ENCODE peak calls at places on chromosomes 7 and 10, in eight cellular contexts. One of them, this sample, is unnamed.
A peak's percentile ranks its signal among the peaks of the same experiment; 100 is the strongest.

GRCh38 chr7:142571581-142571980 is 177.7 kb upstream of the PRSS1 start:
- DNase-seq in PC-3: no peak
- DNase-seq in left ventricle myocardium inferior: no peak
- DNase-seq in OCI-LY7: no peak
- DNase-seq in Peyer's patch: no peak
- DNase-seq in coronary artery: no peak
- DNase-seq in uterus: no peak
- DNase-seq in cardiac muscle cell: no peak
- DNase-seq in this sample: no peak

GRCh38 chr10:43202657-43203490 is 64.0 kb downstream of the RASGEF1A start:
- DNase-seq in coronary artery: peak; percentile 74
- DNase-seq in Peyer's patch: peak; percentile 54
- DNase-seq in PC-3: no peak
- DNase-seq in left ventricle myocardium inferior: peak; percentile 38
- DNase-seq in OCI-LY7: peak; percentile 52
- DNase-seq in cardiac muscle cell: peak; percentile 39
- DNase-seq in uterus: peak; percentile 35
- DNase-seq in this sample: peak; percentile 24

GRCh38 chr10:29397221-29397620 is 108.4 kb downstream of the LYZL1 start:
- DNase-seq in uterus: no peak
- DNase-seq in cardiac muscle cell: no peak
- DNase-seq in coronary artery: no peak
- DNase-seq in Peyer's patch: no peak
- DNase-seq in left ventricle myocardium inferior: no peak
- DNase-seq in PC-3: no peak
- DNase-seq in OCI-LY7: no peak
- DNase-seq in this sample: no peak

GRCh38 chr7:74289660-74290589 is 718 bp downstream of the CLIP2 start:
- DNase-seq in cardiac muscle cell: no peak
- DNase-seq in uterus: peak; percentile 51
- DNase-seq in PC-3: peak; percentile 21
- DNase-seq in OCI-LY7: no peak
- DNase-seq in Peyer's patch: peak; percentile 73
- DNase-seq in left ventricle myocardium inferior: peak; percentile 33
- DNase-seq in coronary artery: no peak
- DNase-seq in this sample: peak; percentile 56

GRCh38 chr10:30536578-30536977 is 93.0 kb downstream of the LYZL2 start:
- DNase-seq in left ventricle myocardium inferior: no peak
- DNase-seq in Peyer's patch: no peak
- DNase-seq in coronary artery: no peak
- DNase-seq in cardiac muscle cell: no peak
- DNase-seq in PC-3: no peak
- DNase-seq in OCI-LY7: peak; percentile 25
- DNase-seq in uterus: no peak
- DNase-seq in this sample: no peak

GRCh38 chr7:11193888-11194287 is 220.2 kb downstream of the PHF14 start:
- DNase-seq in PC-3: no peak
- DNase-seq in OCI-LY7: no peak
- DNase-seq in cardiac muscle cell: no peak
- DNase-seq in coronary artery: no peak
- DNase-seq in Peyer's patch: no peak
- DNase-seq in uterus: no peak
- DNase-seq in left ventricle myocardium inferior: no peak
- DNase-seq in this sample: no peak

GRCh38 chr7:91168766-91169518 is 95.3 kb upstream of the FZD1 start:
- DNase-seq in coronary artery: no peak
- DNase-seq in OCI-LY7: no peak
- DNase-seq in cardiac muscle cell: peak; percentile 2
- DNase-seq in PC-3: no peak
- DNase-seq in Peyer's patch: no peak
- DNase-seq in left ventricle myocardium inferior: no peak
- DNase-seq in uterus: no peak
- DNase-seq in this sample: no peak

GRCh38 chr7:44531421-44532380 is 9.4 kb downstream of the NPC1L1 start:
- DNase-seq in cardiac muscle cell: no peak
- DNase-seq in PC-3: no peak
- DNase-seq in left ventricle myocardium inferior: no peak
- DNase-seq in OCI-LY7: no peak
- DNase-seq in uterus: no peak
- DNase-seq in Peyer's patch: peak; percentile 34
- DNase-seq in coronary artery: no peak
- DNase-seq in this sample: no peak

GRCh38 chr7:22655781-22656180 is 71.2 kb upstream of the IL6 start:
- DNase-seq in OCI-LY7: no peak
- DNase-seq in PC-3: no peak
- DNase-seq in Peyer's patch: no peak
- DNase-seq in left ventricle myocardium inferior: no peak
- DNase-seq in uterus: no peak
- DNase-seq in coronary artery: no peak
- DNase-seq in cardiac muscle cell: no peak
- DNase-seq in this sample: no peak

GRCh38 chr7:121373177-121373576 is 22.9 kb downstream of the FAM3C start:
- DNase-seq in OCI-LY7: peak; percentile 33
- DNase-seq in cardiac muscle cell: no peak
- DNase-seq in PC-3: no peak
- DNase-seq in uterus: no peak
- DNase-seq in left ventricle myocardium inferior: no peak
- DNase-seq in Peyer's patch: no peak
- DNase-seq in coronary artery: no peak
- DNase-seq in this sample: no peak

GRCh38 chr10:35639651-35640311 is 2.3 kb downstream of the FZD8 start:
- DNase-seq in Peyer's patch: no peak
- DNase-seq in uterus: peak; percentile 23
- DNase-seq in cardiac muscle cell: peak; percentile 56
- DNase-seq in left ventricle myocardium inferior: peak; percentile 19
- DNase-seq in coronary artery: no peak
- DNase-seq in PC-3: peak; percentile 81
- DNase-seq in OCI-LY7: no peak
- DNase-seq in this sample: no peak

GRCh38 chr10:77737608-77738007 is 100.0 kb upstream of the KCNMA1 start:
- DNase-seq in OCI-LY7: no peak
- DNase-seq in PC-3: peak; percentile 99
- DNase-seq in left ventricle myocardium inferior: no peak
- DNase-seq in uterus: no peak
- DNase-seq in coronary artery: no peak
- DNase-seq in Peyer's patch: no peak
- DNase-seq in cardiac muscle cell: no peak
- DNase-seq in this sample: no peak

GRCh38 chr10:132786279-132786528 is 257 bp upstream of the NKX6-2 start:
- DNase-seq in PC-3: no peak
- DNase-seq in Peyer's patch: no peak
- DNase-seq in coronary artery: no peak
- DNase-seq in left ventricle myocardium inferior: no peak
- DNase-seq in cardiac muscle cell: no peak
- DNase-seq in uterus: no peak
- DNase-seq in OCI-LY7: no peak
- DNase-seq in this sample: no peak
- H3K4me3 ChIP-seq in PC-3: no peak overlapping the region
- H3K4me3 ChIP-seq in Peyer's patch: no peak overlapping the region
- H3K4me3 ChIP-seq in coronary artery: peak overlapping the region; percentile 53
- H3K4me3 ChIP-seq in left ventricle myocardium inferior: peak overlapping the region; percentile 30
- H3K4me3 ChIP-seq in cardiac muscle cell: peak overlapping the region; percentile 22
- H3K4me3 ChIP-seq in uterus: no peak overlapping the region
- H3K4me3 ChIP-seq in OCI-LY7: no peak overlapping the region
- H3K4me3 ChIP-seq in this sample: no peak overlapping the region

GRCh38 chr7:4765776-4766490 is 9.5 kb upstream of the AP5Z1 start:
- DNase-seq in left ventricle myocardium inferior: no peak
- DNase-seq in cardiac muscle cell: no peak
- DNase-seq in OCI-LY7: no peak
- DNase-seq in PC-3: no peak
- DNase-seq in coronary artery: no peak
- DNase-seq in uterus: no peak
- DNase-seq in Peyer's patch: no peak
- DNase-seq in this sample: no peak
- TF ChIP-seq CTCF in left ventricle myocardium inferior: peak; percentile 35
- TF ChIP-seq CTCF in cardiac muscle cell: peak; percentile 26
- TF ChIP-seq CTCF in OCI-LY7: peak; percentile 59
- TF ChIP-seq CTCF in PC-3: peak; percentile 28
- TF ChIP-seq CTCF in coronary artery: no peak
- TF ChIP-seq CTCF in uterus: no peak
- TF ChIP-seq CTCF in Peyer's patch: no peak
- TF ChIP-seq CTCF in this sample: no peak

GRCh38 chr7:48083114-48083830 is 5.8 kb upstream of the UPP1 start:
- DNase-seq in OCI-LY7: no peak
- DNase-seq in left ventricle myocardium inferior: no peak
- DNase-seq in cardiac muscle cell: no peak
- DNase-seq in Peyer's patch: no peak
- DNase-seq in uterus: no peak
- DNase-seq in PC-3: peak; percentile 46
- DNase-seq in coronary artery: no peak
- DNase-seq in this sample: no peak
- H3K27ac ChIP-seq in OCI-LY7: no peak overlapping the region
- H3K27ac ChIP-seq in left ventricle myocardium inferior: no peak overlapping the region
- H3K27ac ChIP-seq in cardiac muscle cell: no peak overlapping the region
- H3K27ac ChIP-seq in Peyer's patch: no peak overlapping the region
- H3K27ac ChIP-seq in uterus: no peak overlapping the region
- H3K27ac ChIP-seq in PC-3: peak overlapping the region; percentile 99
- H3K27ac ChIP-seq in coronary artery: no peak overlapping the region
- H3K27ac ChIP-seq in this sample: no peak overlapping the region

GRCh38 chr7:79761876-79762429 is 308.5 kb upstream of the MAGI2 start:
- DNase-seq in OCI-LY7: no peak
- DNase-seq in PC-3: no peak
- DNase-seq in cardiac muscle cell: peak; percentile 3
- DNase-seq in uterus: no peak
- DNase-seq in Peyer's patch: no peak
- DNase-seq in left ventricle myocardium inferior: no peak
- DNase-seq in coronary artery: no peak
- DNase-seq in this sample: no peak
- H3K4me3 ChIP-seq in OCI-LY7: no peak overlapping the region
- H3K4me3 ChIP-seq in PC-3: no peak overlapping the region
- H3K4me3 ChIP-seq in cardiac muscle cell: no peak overlapping the region
- H3K4me3 ChIP-seq in uterus: no peak overlapping the region
- H3K4me3 ChIP-seq in Peyer's patch: no peak overlapping the region
- H3K4me3 ChIP-seq in left ventricle myocardium inferior: no peak overlapping the region
- H3K4me3 ChIP-seq in coronary artery: no peak overlapping the region
- H3K4me3 ChIP-seq in this sample: no peak overlapping the region

DNA sequence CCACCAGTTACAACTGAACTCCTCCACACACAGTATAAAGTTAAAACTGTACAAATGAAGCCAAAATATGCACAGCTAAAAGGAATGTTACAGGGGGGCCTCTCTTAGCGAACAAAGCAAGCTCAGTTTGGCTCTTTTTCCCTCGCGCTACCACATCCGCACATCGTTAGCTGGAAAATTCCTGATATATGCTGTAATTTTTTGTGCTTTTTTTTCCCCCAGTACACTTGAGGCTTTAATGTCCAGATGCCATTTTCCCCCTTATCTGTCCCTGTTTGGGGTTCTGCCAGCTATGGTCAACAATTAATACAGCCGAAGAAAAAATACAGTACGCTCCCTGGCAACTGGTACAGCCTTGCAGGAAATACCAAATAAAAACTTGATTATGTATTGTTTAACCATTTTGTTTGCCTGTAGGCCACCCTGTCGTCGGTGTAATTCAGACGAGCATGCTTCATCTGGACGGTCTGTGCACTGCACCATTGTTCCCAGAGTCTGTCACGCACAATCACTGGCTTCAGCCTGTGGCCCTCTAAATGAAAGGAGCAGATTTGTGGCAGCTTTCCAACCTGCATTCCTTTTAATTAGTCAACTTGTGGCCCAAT is 108.1 kb upstream of the FAM133B start:
- DNase-seq in OCI-LY7: no peak
- DNase-seq in coronary artery: no peak
- DNase-seq in Peyer's patch: no peak
- DNase-seq in cardiac muscle cell: no peak
- DNase-seq in PC-3: no peak
- DNase-seq in uterus: peak; percentile 16
- DNase-seq in left ventricle myocardium inferior: peak; percentile 33
- DNase-seq in this sample: peak; percentile 66
- TF ChIP-seq CTCF in OCI-LY7: no peak
- TF ChIP-seq CTCF in coronary artery: no peak
- TF ChIP-seq CTCF in Peyer's patch: peak; percentile 33
- TF ChIP-seq CTCF in cardiac muscle cell: no peak
- TF ChIP-seq CTCF in PC-3: no peak
- TF ChIP-seq CTCF in uterus: no peak
- TF ChIP-seq CTCF in left ventricle myocardium inferior: peak; percentile 46
- TF ChIP-seq CTCF in this sample: peak; percentile 55

This sample was measured in adrenal gland.